ENCODE peak calls at places on chromosome 21, in seven cellular contexts. B is uterus; U is left ventricle myocardium inferior; N is bronchial epithelial cell; V is fibroblast of lung; G is CD8-positive, alpha-beta T cell; M is GM12878. W is an unnamed sample.

GRCh38 chr21:37087188-37087587 is 14.1 kb downstream of the TTC3 start:
- DNase-seq in M (no peak), U (no peak), B (no peak), V (peak), G (no peak), N (peak), W (no peak)

GRCh38 chr21:37531402-37532042 is 164.9 kb downstream of the DYRK1A start:
- DNase-seq in M (no peak), V (no peak), B (no peak), N (no peak), U (peak), G (no peak), W (peak)

GRCh38 chr21:36587388-36587787 is 107.5 kb upstream of the CLDN14 start:
- DNase-seq in V (no peak), N (peak), U (no peak), B (no peak), G (no peak), M (no peak), W (peak)

GRCh38 chr21:36164427-36164784 is 7.8 kb downstream of the DOP1B start:
- DNase-seq in G (no peak), B (no peak), V (no peak), N (no peak), M (no peak), U (no peak), W (no peak)

GRCh38 chr21:17495680-17496079 is 17.2 kb upstream of the CXADR start:
- DNase-seq in U (no peak), B (no peak), N (no peak), M (no peak), G (no peak), V (peak), W (no peak)

GRCh38 chr21:42537106-42537742 is 23.6 kb downstream of the SLC37A1 start:
- DNase-seq in V (peak), G (no peak), M (no peak), N (no peak), B (no peak), U (no peak), W (no peak)

GRCh38 chr21:18722193-18722592 is 318.6 kb upstream of the TMPRSS15 start:
- DNase-seq in B (no peak), V (no peak), U (no peak), M (no peak), G (no peak), N (no peak), W (no peak)

GRCh38 chr21:42293649-42294272 is 21.4 kb downstream of the TFF3 start:
- DNase-seq in N (no peak), M (no peak), G (no peak), U (no peak), V (no peak), B (no peak), W (no peak)

GRCh38 chr21:25963186-25963585 is 207.4 kb downstream of the APP start:
- DNase-seq in B (no peak), G (no peak), V (peak), N (peak), M (no peak), U (no peak), W (peak)

GRCh38 chr21:41651830-41652229 is 115.0 kb downstream of the RIPK4 start:
- DNase-seq in N (peak), V (no peak), B (no peak), M (no peak), U (no peak), G (no peak), W (peak)

GRCh38 chr21:36035381-36035791 is 24.9 kb downstream of the SETD4 start:
- DNase-seq in U (no peak), B (no peak), G (no peak), N (no peak), M (no peak), V (no peak), W (no peak)

GRCh38 chr21:29888437-29888836 is 51.4 kb downstream of the GRIK1 start:
- DNase-seq in V (no peak), U (no peak), G (no peak), B (no peak), N (peak), M (no peak), W (no peak)

GRCh38 chr21:24716306-24716918 is 890.9 kb downstream of the MRPL39 start:
- DNase-seq in G (no peak), B (no peak), U (no peak), V (no peak), M (no peak), N (no peak), W (no peak)

GRCh38 chr21:29347274-29347681 is 48.6 kb downstream of the BACH1 start:
- DNase-seq in V (peak), G (no peak), U (no peak), M (no peak), N (no peak), B (no peak), W (no peak)

GRCh38 chr21:43712268-43712942 is 6.5 kb upstream of the PDXK start:
- DNase-seq in V (no peak), M (no peak), G (no peak), B (no peak), U (no peak), N (peak), W (peak)

GRCh38 chr21:29376556-29376955 is 77.8 kb downstream of the BACH1 start:
- DNase-seq in N (peak), V (peak), M (no peak), B (peak), U (no peak), G (peak), W (peak)

GRCh38 chr21:36859744-36860501 is 106.5 kb downstream of the HLCS start:
- DNase-seq in G (no peak), M (no peak), V (peak), N (peak), U (peak), B (peak), W (peak)

GRCh38 chr21:31670065-31670464 is 10.6 kb downstream of the SOD1 start:
- DNase-seq in N (no peak), B (no peak), G (no peak), M (no peak), U (no peak), V (no peak), W (no peak)

GRCh38 chr21:37849703-37850102 is 66.6 kb downstream of the KCNJ6 start:
- DNase-seq in V (peak), M (no peak), N (peak), U (no peak), G (no peak), B (no peak), W (no peak)

GRCh38 chr21:36105327-36105842 is 29.5 kb upstream of the CBR3 start:
- DNase-seq in M (no peak), U (no peak), B (no peak), G (no peak), N (no peak), V (no peak), W (no peak)

GRCh38 chr21:42499430-42500106 is 3.5 kb upstream of the RSPH1 start:
- DNase-seq in B (no peak), G (no peak), V (no peak), U (no peak), N (no peak), M (no peak), W (no peak)

GRCh38 chr21:19523731-19524130 is 1120.1 kb upstream of the TMPRSS15 start:
- DNase-seq in V (no peak), M (no peak), B (no peak), G (no peak), N (no peak), U (no peak), W (no peak)

GRCh38 chr21:37231247-37231645 is 35.9 kb downstream of the VPS26C start:
- DNase-seq in U (no peak), G (no peak), V (no peak), N (no peak), M (no peak), B (no peak), W (no peak)

GRCh38 chr21:39022901-39023693 is 160.2 kb downstream of the PSMG1 start:
- DNase-seq in M (no peak), B (peak), G (no peak), U (peak), V (peak), N (no peak), W (peak)

GRCh38 chr21:46050651-46051378 is 47.1 kb upstream of the COL6A2 start:
- DNase-seq in N (no peak), U (no peak), V (no peak), M (no peak), B (peak), G (no peak), W (peak)

GRCh38 chr21:18318156-18318555 is 73.5 kb downstream of the CHODL start:
- DNase-seq in N (no peak), B (no peak), U (no peak), V (no peak), M (no peak), G (no peak), W (no peak)

GRCh38 chr21:31348188-31348587 is 4.1 kb upstream of the TIAM1 start:
- DNase-seq in M (no peak), N (no peak), V (no peak), U (no peak), G (no peak), B (no peak), W (no peak)

GRCh38 chr21:46137908-46138307 is 17.5 kb downstream of the FTCD start:
- DNase-seq in G (no peak), N (no peak), V (no peak), M (no peak), U (no peak), B (no peak), W (no peak)

GRCh38 chr21:31135536-31136184 is 97.4 kb upstream of the KRTAP19-8 start:
- DNase-seq in M (no peak), V (no peak), B (no peak), N (no peak), G (no peak), U (no peak), W (no peak)

GRCh38 chr21:41774467-41775151 is 7.8 kb upstream of the RIPK4 start:
- DNase-seq in G (no peak), B (no peak), V (no peak), N (no peak), U (no peak), M (no peak), W (no peak)

GRCh38 chr21:37281993-37282392 is 14.9 kb upstream of the VPS26C start:
- DNase-seq in N (no peak), B (no peak), V (no peak), U (no peak), G (peak), M (no peak), W (no peak)

GRCh38 chr21:38626311-38626710 is 128.0 kb upstream of the ERG start:
- DNase-seq in N (no peak), V (no peak), B (no peak), U (no peak), M (no peak), G (no peak), W (no peak)

GRCh38 chr21:22235866-22236590 is 1237.8 kb downstream of the NCAM2 start:
- DNase-seq in M (no peak), N (no peak), B (no peak), G (no peak), U (no peak), V (no peak), W (no peak)
- H3K4me3 ChIP-seq in M (no peak), N (no peak), B (no peak), G (no peak), U (no peak), V (no peak), W (no peak)

DNA sequence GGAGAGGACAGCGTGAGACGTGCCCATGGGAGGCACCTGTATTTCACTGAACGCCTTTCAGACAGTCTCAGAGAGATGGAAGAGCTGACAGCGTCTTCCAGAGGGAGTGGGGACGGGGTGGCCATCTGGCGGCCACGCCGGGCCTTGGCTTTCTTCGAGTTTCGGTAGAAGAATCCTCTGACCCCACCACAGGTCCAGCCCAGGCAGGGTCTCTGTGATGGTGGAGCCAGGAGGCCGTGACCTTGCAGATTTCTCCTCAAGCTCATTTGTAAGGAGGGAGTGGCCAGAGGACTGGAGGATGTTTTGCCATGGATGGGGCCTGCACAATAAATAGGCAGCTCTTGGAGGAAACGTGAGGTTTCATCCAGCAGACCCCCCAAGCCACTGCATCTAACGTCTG is 47.5 kb upstream of the ADARB1 start:
- DNase-seq in G (no peak), V (no peak), B (no peak), U (no peak), N (no peak), M (no peak), W (no peak)
- TF ChIP-seq CTCF in G (no peak), V (no peak), B (no peak), U (no peak), N (no peak), M (no peak), W (no peak)

GRCh38 chr21:45018131-45019075 is 56.0 kb upstream of the ADARB1 start:
- DNase-seq in U (peak), M (no peak), N (no peak), V (no peak), G (no peak), B (peak), W (peak)
- H3K4me3 ChIP-seq in U (peak), M (no peak), N (peak), V (no peak), G (peak), B (peak), W (peak)

GRCh38 chr21:44800103-44800502 is 1.5 kb downstream of the UBE2G2 start:
- DNase-seq in M (no peak), B (no peak), V (peak), N (peak), G (no peak), U (no peak), W (peak)
- TF ChIP-seq CTCF in M (peak), B (no peak), V (peak), N (peak), G (no peak), U (peak), W (peak)

GRCh38 chr21:10641107-10641506 is 119.7 kb downstream of the TPTE start:
- DNase-seq in B (no peak), N (no peak), V (no peak), U (no peak), G (no peak), M (no peak), W (no peak)
- H3K4me3 ChIP-seq in B (no peak), N (no peak), V (no peak), U (no peak), G (no peak), M (no peak), W (no peak)

GRCh38 chr21:33299181-33299752 is 25.5 kb upstream of the IFNAR1 start:
- DNase-seq in B (no peak), N (peak), G (peak), U (no peak), V (no peak), M (peak), W (no peak)
- TF ChIP-seq CTCF in B (no peak), N (peak), G (peak), U (no peak), V (no peak), M (peak), W (no peak)

DNA sequence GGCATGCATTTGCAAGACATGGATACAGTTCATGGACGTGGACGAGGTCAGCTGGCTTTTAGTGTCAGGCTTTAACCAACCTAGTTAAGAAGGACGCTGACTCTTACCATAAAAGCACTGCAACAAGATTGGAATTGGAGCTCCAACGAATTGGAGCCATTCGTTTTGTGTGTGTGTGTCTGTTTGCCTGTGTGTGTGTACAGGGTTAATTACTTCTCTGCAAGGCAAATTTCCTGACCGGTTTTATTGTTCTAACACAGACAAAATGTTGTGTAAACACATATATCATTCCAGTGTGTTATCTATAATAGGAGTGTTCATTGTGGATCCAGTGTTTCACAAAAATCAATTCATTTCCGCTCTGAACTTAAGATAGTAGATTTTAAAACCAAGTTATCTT is 7.9 kb downstream of the ITSN1 start:
- DNase-seq in U (no peak), N (no peak), M (no peak), B (no peak), G (no peak), V (no peak), W (no peak)
- H3K4me3 ChIP-seq in U (no peak), N (no peak), M (no peak), B (no peak), G (no peak), V (no peak), W (no peak)

GRCh38 chr21:34795152-34796141 is 126.7 kb downstream of the CLIC6 start:
- DNase-seq in M (no peak), B (no peak), N (peak), U (no peak), G (no peak), V (peak), W (peak)
- TF ChIP-seq CTCF in M (no peak), B (no peak), N (peak), U (peak), G (no peak), V (peak), W (no peak)

DNA sequence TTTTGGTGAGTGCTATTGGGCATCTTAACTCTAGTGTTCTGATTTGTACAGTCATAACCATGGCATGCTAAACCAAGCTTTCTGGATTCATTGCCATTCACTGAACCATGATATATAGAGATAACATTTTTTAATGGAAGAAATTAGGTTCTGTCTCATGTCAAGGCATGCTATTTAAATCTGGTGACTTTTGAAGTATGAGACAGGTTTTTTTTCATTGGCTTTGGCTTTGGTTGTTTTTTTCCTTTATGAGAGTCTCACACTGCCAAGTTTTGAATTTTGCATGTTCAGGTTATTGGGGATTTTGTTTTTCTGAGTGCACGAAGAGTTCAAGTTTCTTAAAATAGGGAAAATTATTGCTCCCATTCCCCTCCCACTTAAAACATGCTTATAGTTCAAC is 141.3 kb upstream of the ADAMTS5 start:
- DNase-seq in U (no peak), N (peak), V (peak), B (no peak), M (no peak), G (no peak), W (peak)
- H3K4me3 ChIP-seq in U (no peak), N (no peak), V (no peak), B (no peak), M (no peak), G (no peak), W (no peak)

W was measured in osteoblast.